ENCODE peak calls at places on chromosome 13, in eight cellular contexts. One of them, this sample, is unnamed.

GRCh38 chr13:44955421-44955820 is 33.9 kb downstream of the NUFIP1 start:
- DNase-seq in naive thymus-derived CD4-positive, alpha-beta T cell: no peak
- DNase-seq in H9: no peak
- DNase-seq in lung: no peak
- DNase-seq in thoracic aorta: no peak
- DNase-seq in Peyer's patch: no peak
- DNase-seq in aorta: no peak
- DNase-seq in psoas muscle: no peak
- DNase-seq in this sample: no peak

GRCh38 chr13:37869756-37870488 is at the start of gene TRPC4:
- DNase-seq in aorta: peak; percentile 47
- DNase-seq in psoas muscle: peak; percentile 19
- DNase-seq in lung: no peak
- DNase-seq in thoracic aorta: no peak
- DNase-seq in Peyer's patch: no peak
- DNase-seq in naive thymus-derived CD4-positive, alpha-beta T cell: no peak
- DNase-seq in H9: peak; percentile 84
- DNase-seq in this sample: peak; percentile 20

GRCh38 chr13:27549406-27549981 is 70.8 kb downstream of the LNX2 start:
- DNase-seq in thoracic aorta: no peak
- DNase-seq in naive thymus-derived CD4-positive, alpha-beta T cell: no peak
- DNase-seq in Peyer's patch: peak; percentile 68
- DNase-seq in H9: no peak
- DNase-seq in lung: no peak
- DNase-seq in aorta: no peak
- DNase-seq in psoas muscle: no peak
- DNase-seq in this sample: peak; percentile 82

GRCh38 chr13:95300625-95301134 is 571 bp downstream of the ABCC4 start:
- DNase-seq in thoracic aorta: no peak
- DNase-seq in Peyer's patch: peak; percentile 65
- DNase-seq in aorta: peak; percentile 63
- DNase-seq in naive thymus-derived CD4-positive, alpha-beta T cell: no peak
- DNase-seq in psoas muscle: peak; percentile 35
- DNase-seq in lung: peak; percentile 61
- DNase-seq in H9: peak; percentile 50
- DNase-seq in this sample: peak; percentile 63

GRCh38 chr13:42478531-42479156 is 95.3 kb upstream of the TNFSF11 start:
- DNase-seq in psoas muscle: no peak
- DNase-seq in thoracic aorta: no peak
- DNase-seq in H9: no peak
- DNase-seq in Peyer's patch: no peak
- DNase-seq in aorta: no peak
- DNase-seq in naive thymus-derived CD4-positive, alpha-beta T cell: no peak
- DNase-seq in lung: no peak
- DNase-seq in this sample: no peak

GRCh38 chr13:78160793-78161192 is 242.2 kb upstream of the EDNRB start:
- DNase-seq in lung: no peak
- DNase-seq in naive thymus-derived CD4-positive, alpha-beta T cell: no peak
- DNase-seq in aorta: no peak
- DNase-seq in Peyer's patch: no peak
- DNase-seq in thoracic aorta: no peak
- DNase-seq in psoas muscle: no peak
- DNase-seq in H9: no peak
- DNase-seq in this sample: no peak

GRCh38 chr13:111429064-111429558 is 108.7 kb downstream of the TEX29 start:
- DNase-seq in lung: peak; percentile 52
- DNase-seq in psoas muscle: no peak
- DNase-seq in naive thymus-derived CD4-positive, alpha-beta T cell: peak; percentile 34
- DNase-seq in Peyer's patch: no peak
- DNase-seq in thoracic aorta: no peak
- DNase-seq in H9: peak; percentile 82
- DNase-seq in aorta: no peak
- DNase-seq in this sample: peak; percentile 43

GRCh38 chr13:48678316-48678715 is 24.6 kb downstream of the CYSLTR2 start:
- DNase-seq in aorta: no peak
- DNase-seq in thoracic aorta: no peak
- DNase-seq in Peyer's patch: no peak
- DNase-seq in H9: no peak
- DNase-seq in naive thymus-derived CD4-positive, alpha-beta T cell: no peak
- DNase-seq in psoas muscle: no peak
- DNase-seq in lung: no peak
- DNase-seq in this sample: no peak

GRCh38 chr13:66469745-66470144 is 760.4 kb downstream of the PCDH9 start:
- DNase-seq in aorta: no peak
- DNase-seq in naive thymus-derived CD4-positive, alpha-beta T cell: no peak
- DNase-seq in thoracic aorta: no peak
- DNase-seq in psoas muscle: no peak
- DNase-seq in H9: no peak
- DNase-seq in Peyer's patch: no peak
- DNase-seq in lung: no peak
- DNase-seq in this sample: no peak

GRCh38 chr13:39448831-39449230 is 154.2 kb downstream of the LHFPL6 start:
- DNase-seq in naive thymus-derived CD4-positive, alpha-beta T cell: no peak
- DNase-seq in Peyer's patch: no peak
- DNase-seq in thoracic aorta: no peak
- DNase-seq in H9: no peak
- DNase-seq in aorta: no peak
- DNase-seq in psoas muscle: no peak
- DNase-seq in lung: no peak
- DNase-seq in this sample: no peak

GRCh38 chr13:42864952-42865634 is 83.7 kb downstream of the FAM216B start:
- DNase-seq in psoas muscle: no peak
- DNase-seq in Peyer's patch: no peak
- DNase-seq in naive thymus-derived CD4-positive, alpha-beta T cell: no peak
- DNase-seq in lung: no peak
- DNase-seq in thoracic aorta: no peak
- DNase-seq in aorta: no peak
- DNase-seq in H9: no peak
- DNase-seq in this sample: no peak

GRCh38 chr13:52387721-52388120 is 18.3 kb downstream of the THSD1 start:
- DNase-seq in H9: no peak
- DNase-seq in thoracic aorta: no peak
- DNase-seq in Peyer's patch: no peak
- DNase-seq in lung: no peak
- DNase-seq in naive thymus-derived CD4-positive, alpha-beta T cell: no peak
- DNase-seq in psoas muscle: no peak
- DNase-seq in aorta: no peak
- DNase-seq in this sample: no peak

GRCh38 chr13:24221007-24221406 is 60.5 kb downstream of the SPATA13 start:
- DNase-seq in H9: no peak
- DNase-seq in aorta: no peak
- DNase-seq in lung: no peak
- DNase-seq in thoracic aorta: no peak
- DNase-seq in Peyer's patch: no peak
- DNase-seq in psoas muscle: no peak
- DNase-seq in naive thymus-derived CD4-positive, alpha-beta T cell: no peak
- DNase-seq in this sample: no peak

GRCh38 chr13:37014609-37015008 is 14.0 kb downstream of the EXOSC8 start:
- DNase-seq in psoas muscle: no peak
- DNase-seq in naive thymus-derived CD4-positive, alpha-beta T cell: no peak
- DNase-seq in Peyer's patch: no peak
- DNase-seq in aorta: no peak
- DNase-seq in thoracic aorta: no peak
- DNase-seq in H9: no peak
- DNase-seq in lung: no peak
- DNase-seq in this sample: no peak

GRCh38 chr13:25371608-25372274 is at the start of gene ATP8A2:
- DNase-seq in psoas muscle: no peak
- DNase-seq in thoracic aorta: no peak
- DNase-seq in Peyer's patch: no peak
- DNase-seq in naive thymus-derived CD4-positive, alpha-beta T cell: no peak
- DNase-seq in aorta: no peak
- DNase-seq in H9: peak; percentile 40
- DNase-seq in lung: no peak
- DNase-seq in this sample: no peak

GRCh38 chr13:101157261-101157660 is 259.0 kb downstream of the NALCN start:
- DNase-seq in aorta: no peak
- DNase-seq in Peyer's patch: no peak
- DNase-seq in lung: no peak
- DNase-seq in thoracic aorta: no peak
- DNase-seq in psoas muscle: no peak
- DNase-seq in H9: no peak
- DNase-seq in naive thymus-derived CD4-positive, alpha-beta T cell: no peak
- DNase-seq in this sample: no peak

GRCh38 chr13:22655106-22655852 is 525.5 kb upstream of the SGCG start:
- DNase-seq in H9: no peak
- DNase-seq in Peyer's patch: no peak
- DNase-seq in aorta: no peak
- DNase-seq in naive thymus-derived CD4-positive, alpha-beta T cell: no peak
- DNase-seq in lung: no peak
- DNase-seq in thoracic aorta: no peak
- DNase-seq in psoas muscle: no peak
- DNase-seq in this sample: no peak

GRCh38 chr13:53238241-53238640 is 209.6 kb downstream of the OLFM4 start:
- DNase-seq in naive thymus-derived CD4-positive, alpha-beta T cell: no peak
- DNase-seq in thoracic aorta: no peak
- DNase-seq in Peyer's patch: no peak
- DNase-seq in lung: no peak
- DNase-seq in aorta: no peak
- DNase-seq in H9: peak; percentile 36
- DNase-seq in psoas muscle: no peak
- DNase-seq in this sample: no peak

GRCh38 chr13:58991826-58992477 is 1171.8 kb downstream of the DIAPH3 start:
- DNase-seq in H9: no peak
- DNase-seq in thoracic aorta: no peak
- DNase-seq in naive thymus-derived CD4-positive, alpha-beta T cell: no peak
- DNase-seq in aorta: no peak
- DNase-seq in psoas muscle: no peak
- DNase-seq in lung: no peak
- DNase-seq in Peyer's patch: no peak
- DNase-seq in this sample: no peak

GRCh38 chr13:43316997-43317396 is 293.6 kb downstream of the DNAJC15 start:
- DNase-seq in psoas muscle: peak; percentile 35
- DNase-seq in H9: no peak
- DNase-seq in Peyer's patch: no peak
- DNase-seq in lung: no peak
- DNase-seq in naive thymus-derived CD4-positive, alpha-beta T cell: no peak
- DNase-seq in aorta: peak; percentile 45
- DNase-seq in thoracic aorta: no peak
- DNase-seq in this sample: no peak

DNA sequence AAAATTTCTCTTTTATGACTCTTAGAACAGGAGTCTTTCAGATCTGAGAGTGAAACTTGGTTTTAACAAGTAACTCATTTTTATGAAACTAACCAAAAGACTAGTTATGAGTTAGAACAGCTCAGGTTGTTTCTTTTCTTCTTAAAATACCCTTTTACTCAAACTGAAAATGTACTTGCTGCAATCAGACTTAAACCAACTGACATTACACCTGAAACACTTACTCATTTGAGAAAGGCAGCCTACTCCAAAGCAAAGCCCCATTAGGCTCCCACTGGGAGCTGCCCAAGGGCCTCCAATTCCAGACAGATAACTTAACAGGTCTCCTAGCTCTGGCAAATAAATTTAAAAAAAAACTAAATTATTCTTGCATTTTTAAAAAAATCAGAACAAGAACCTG is 3.6 kb downstream of the FOXO1 start:
- DNase-seq in naive thymus-derived CD4-positive, alpha-beta T cell: no peak
- DNase-seq in psoas muscle: no peak
- DNase-seq in Peyer's patch: no peak
- DNase-seq in thoracic aorta: no peak
- DNase-seq in H9: no peak
- DNase-seq in aorta: no peak
- DNase-seq in lung: no peak
- DNase-seq in this sample: no peak
- H3K27ac ChIP-seq in naive thymus-derived CD4-positive, alpha-beta T cell: peak overlapping the region; percentile 88
- H3K27ac ChIP-seq in psoas muscle: peak overlapping the region; percentile 99
- H3K27ac ChIP-seq in Peyer's patch: no peak overlapping the region
- H3K27ac ChIP-seq in thoracic aorta: peak overlapping the region; percentile 0
- H3K27ac ChIP-seq in H9: no peak overlapping the region
- H3K27ac ChIP-seq in aorta: no peak overlapping the region
- H3K27ac ChIP-seq in lung: no peak overlapping the region
- H3K27ac ChIP-seq in this sample: peak overlapping the region; percentile 99

DNA sequence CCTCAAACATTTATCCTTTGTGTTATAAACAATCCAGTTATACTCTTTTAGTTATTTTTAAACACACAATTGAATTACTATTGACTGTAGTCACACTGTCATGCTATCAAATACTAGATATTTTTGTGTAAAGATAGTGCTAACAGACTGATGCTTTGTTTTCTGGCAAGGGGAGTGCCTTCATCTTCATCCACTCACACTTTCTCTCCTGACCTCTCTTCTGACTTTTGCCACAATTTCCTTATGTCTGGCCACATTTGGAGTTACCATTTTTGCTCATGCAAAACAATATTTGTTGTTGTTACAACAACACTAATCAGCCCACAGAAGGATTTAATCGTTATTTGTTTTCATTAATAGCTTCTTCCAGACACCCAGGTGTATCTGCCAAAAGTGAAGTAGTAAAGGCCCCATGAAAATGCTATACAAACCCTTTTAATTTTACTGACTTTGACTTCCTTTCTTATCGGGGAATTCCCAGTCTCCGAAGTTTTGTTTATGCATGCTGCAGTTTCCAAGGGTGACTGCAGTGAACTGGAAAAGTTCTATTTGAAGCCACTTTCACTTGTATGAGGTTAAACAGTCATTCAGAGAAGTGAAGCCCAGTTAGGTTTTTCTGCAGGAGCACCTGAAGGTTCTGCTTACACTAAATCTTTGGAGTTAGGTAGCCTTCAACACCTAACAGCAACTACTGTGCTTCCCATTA is 66.1 kb upstream of the FRY start:
- DNase-seq in aorta: no peak
- DNase-seq in Peyer's patch: no peak
- DNase-seq in H9: no peak
- DNase-seq in naive thymus-derived CD4-positive, alpha-beta T cell: no peak
- DNase-seq in lung: no peak
- DNase-seq in psoas muscle: no peak
- DNase-seq in thoracic aorta: no peak
- DNase-seq in this sample: no peak
- H3K4me1 ChIP-seq in aorta: peaks cover 1% of the 10 kb centered on the region
- H3K4me1 ChIP-seq in Peyer's patch: no peaks in the 10 kb centered on the region
- H3K4me1 ChIP-seq in H9: no peaks in the 10 kb centered on the region
- H3K4me1 ChIP-seq in naive thymus-derived CD4-positive, alpha-beta T cell: no peaks in the 10 kb centered on the region
- H3K4me1 ChIP-seq in lung: peaks cover 28% of the 10 kb centered on the region
- H3K4me1 ChIP-seq in psoas muscle: no peaks in the 10 kb centered on the region
- H3K4me1 ChIP-seq in thoracic aorta: peaks cover 7% of the 10 kb centered on the region
- H3K4me1 ChIP-seq in this sample: no peaks in the 10 kb centered on the region

GRCh38 chr13:113084094-113084942 is 21.3 kb upstream of the F7 start:
- DNase-seq in H9: no peak
- DNase-seq in Peyer's patch: no peak
- DNase-seq in psoas muscle: no peak
- DNase-seq in aorta: peak; percentile 9
- DNase-seq in naive thymus-derived CD4-positive, alpha-beta T cell: no peak
- DNase-seq in lung: no peak
- DNase-seq in thoracic aorta: no peak
- DNase-seq in this sample: no peak
- H3K27ac ChIP-seq in H9: no peak overlapping the region
- H3K27ac ChIP-seq in Peyer's patch: no peak overlapping the region
- H3K27ac ChIP-seq in psoas muscle: no peak overlapping the region
- H3K27ac ChIP-seq in aorta: no peak overlapping the region
- H3K27ac ChIP-seq in naive thymus-derived CD4-positive, alpha-beta T cell: no peak overlapping the region
- H3K27ac ChIP-seq in lung: no peak overlapping the region
- H3K27ac ChIP-seq in thoracic aorta: no peak overlapping the region
- H3K27ac ChIP-seq in this sample: no peak overlapping the region

DNA sequence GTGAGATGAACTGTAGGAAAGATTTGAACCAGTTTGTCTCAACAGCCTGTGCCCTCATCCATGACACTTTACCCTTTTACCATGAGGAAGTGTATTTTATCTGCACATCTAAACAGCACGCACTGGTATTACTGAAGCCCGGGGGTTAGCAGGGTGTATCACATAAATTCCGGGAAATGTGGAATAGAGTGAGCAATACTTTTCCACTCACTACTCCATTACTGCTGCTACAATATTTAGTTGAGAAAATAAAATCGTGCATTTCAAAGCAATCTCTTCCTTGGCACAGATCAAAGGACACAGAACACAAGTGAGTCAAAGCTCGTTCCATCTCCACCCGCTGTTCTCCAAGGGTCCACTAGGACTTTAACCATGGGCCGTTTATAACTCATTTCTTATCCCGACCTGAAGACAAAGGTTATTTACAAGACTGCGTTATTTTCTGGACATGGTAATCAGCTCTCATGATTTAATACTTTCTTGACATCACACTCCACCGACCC is 35.2 kb downstream of the STK24 start:
- DNase-seq in thoracic aorta: no peak
- DNase-seq in H9: no peak
- DNase-seq in naive thymus-derived CD4-positive, alpha-beta T cell: no peak
- DNase-seq in Peyer's patch: no peak
- DNase-seq in psoas muscle: no peak
- DNase-seq in lung: no peak
- DNase-seq in aorta: no peak
- DNase-seq in this sample: no peak
- H3K4me1 ChIP-seq in thoracic aorta: peaks cover 16% of the 10 kb centered on the region
- H3K4me1 ChIP-seq in H9: peaks cover 15% of the 10 kb centered on the region
- H3K4me1 ChIP-seq in naive thymus-derived CD4-positive, alpha-beta T cell: peaks cover 59% of the 10 kb centered on the region
- H3K4me1 ChIP-seq in Peyer's patch: peaks cover 37% of the 10 kb centered on the region
- H3K4me1 ChIP-seq in psoas muscle: peaks cover 63% of the 10 kb centered on the region
- H3K4me1 ChIP-seq in lung: peaks cover 38% of the 10 kb centered on the region
- H3K4me1 ChIP-seq in aorta: peaks cover 2% of the 10 kb centered on the region
- H3K4me1 ChIP-seq in this sample: peaks cover 39% of the 10 kb centered on the region

This sample was measured in transverse colon.